ENCODE peak calls at places on chromosomes 3 and 15, in seven cellular contexts. B, U, P, Q, R, M and J are unnamed samples.

GRCh38 chr15:69253156-69253555 is 45.6 kb upstream of the PAQR5 start:
- DNase-seq in B (no peak), U (no peak), P (no peak), Q (peak), R (no peak), M (peak), J (peak)

GRCh38 chr3:31223278-31223677 is 309.4 kb upstream of the STT3B start:
- DNase-seq in B (no peak), U (no peak), P (no peak), Q (no peak), R (no peak), M (no peak), J (no peak)

GRCh38 chr3:111519193-111519592 is 22.8 kb upstream of the CD96 start:
- DNase-seq in B (no peak), U (no peak), P (no peak), Q (no peak), R (no peak), M (no peak), J (no peak)

GRCh38 chr3:115325539-115325938 is 178.5 kb upstream of the ZBTB20 start:
- DNase-seq in B (peak), U (no peak), P (no peak), Q (no peak), R (no peak), M (peak), J (no peak)

GRCh38 chr15:66882251-66883020 is 180.4 kb downstream of the SMAD6 start:
- DNase-seq in B (no peak), U (peak), P (no peak), Q (no peak), R (no peak), M (peak), J (peak)

GRCh38 chr3:6860911-6861330 is at the start of gene GRM7:
- DNase-seq in B (no peak), U (no peak), P (no peak), Q (no peak), R (no peak), M (no peak), J (no peak)

GRCh38 chr15:45714501-45715488 is 80.0 kb downstream of the SQOR start:
- DNase-seq in B (peak), U (peak), P (peak), Q (peak), R (peak), M (peak), J (no peak)

GRCh38 chr15:62798536-62798935 is 244.0 kb upstream of the TPM1 start:
- DNase-seq in B (no peak), U (no peak), P (no peak), Q (no peak), R (no peak), M (no peak), J (no peak)

GRCh38 chr3:105791919-105792786 is 76.7 kb downstream of the CBLB start:
- DNase-seq in B (no peak), U (peak), P (no peak), Q (peak), R (no peak), M (peak), J (no peak)

GRCh38 chr3:195616681-195617080 is 32.9 kb upstream of the APOD start:
- DNase-seq in B (no peak), U (no peak), P (no peak), Q (no peak), R (no peak), M (no peak), J (no peak)

GRCh38 chr3:38551026-38551832 is 55.1 kb downstream of the EXOG start:
- DNase-seq in B (no peak), U (no peak), P (no peak), Q (no peak), R (no peak), M (no peak), J (no peak)

GRCh38 chr3:66747251-66747650 is 246.4 kb upstream of the LRIG1 start:
- DNase-seq in B (no peak), U (no peak), P (no peak), Q (no peak), R (no peak), M (no peak), J (no peak)

GRCh38 chr15:68620721-68621528 is 42.1 kb downstream of the CORO2B start:
- DNase-seq in B (no peak), U (peak), P (no peak), Q (peak), R (no peak), M (peak), J (no peak)

GRCh38 chr3:3368336-3368735 is 188.8 kb upstream of the CRBN start:
- DNase-seq in B (no peak), U (no peak), P (no peak), Q (no peak), R (no peak), M (no peak), J (no peak)

GRCh38 chr15:25783607-25784131 is 79.5 kb downstream of the ATP10A start:
- DNase-seq in B (no peak), U (no peak), P (peak), Q (no peak), R (peak), M (no peak), J (no peak)

GRCh38 chr3:50602675-50603191 is 8.8 kb downstream of the CISH start:
- DNase-seq in B (no peak), U (peak), P (no peak), Q (no peak), R (no peak), M (no peak), J (peak)

GRCh38 chr3:122100591-122101491 is 45.7 kb downstream of the CD86 start:
- DNase-seq in B (no peak), U (no peak), P (no peak), Q (no peak), R (peak), M (peak), J (no peak)

GRCh38 chr3:64291345-64291744 is 66.1 kb upstream of the PRICKLE2 start:
- DNase-seq in B (peak), U (peak), P (no peak), Q (peak), R (no peak), M (peak), J (peak)

GRCh38 chr15:36133686-36134085 is 445.7 kb upstream of the CDIN1 start:
- DNase-seq in B (no peak), U (no peak), P (no peak), Q (no peak), R (no peak), M (no peak), J (no peak)

GRCh38 chr15:34109775-34110663 is 8.1 kb downstream of the PGBD4 start:
- DNase-seq in B (peak), U (no peak), P (no peak), Q (no peak), R (no peak), M (peak), J (peak)

GRCh38 chr15:52117549-52117948 is 5.0 kb upstream of the BCL2L10 start:
- DNase-seq in B (no peak), U (no peak), P (no peak), Q (no peak), R (no peak), M (no peak), J (no peak)

GRCh38 chr3:134377896-134378295 is 3.6 kb upstream of the AMOTL2 start:
- DNase-seq in B (no peak), U (no peak), P (no peak), Q (no peak), R (no peak), M (no peak), J (no peak)

GRCh38 chr15:53457479-53457878 is 302.0 kb downstream of the WDR72 start:
- DNase-seq in B (no peak), U (no peak), P (no peak), Q (no peak), R (no peak), M (no peak), J (no peak)

GRCh38 chr3:106811376-106811775 is 565.9 kb upstream of the CCDC54 start:
- DNase-seq in B (no peak), U (no peak), P (no peak), Q (no peak), R (no peak), M (peak), J (no peak)

GRCh38 chr3:149269687-149270086 is 48.1 kb upstream of the CP start:
- DNase-seq in B (no peak), U (no peak), P (no peak), Q (no peak), R (no peak), M (no peak), J (no peak)

GRCh38 chr3:107524214-107525100 is 1.7 kb downstream of the BBX start:
- DNase-seq in B (peak), U (peak), P (peak), Q (no peak), R (peak), M (peak), J (peak)

GRCh38 chr3:23663246-23663645 is 142.5 kb upstream of the UBE2E1 start:
- DNase-seq in B (no peak), U (no peak), P (no peak), Q (no peak), R (no peak), M (no peak), J (no peak)

GRCh38 chr3:16182183-16182582 is 7.7 kb downstream of the GALNT15 start:
- DNase-seq in B (no peak), U (no peak), P (no peak), Q (no peak), R (no peak), M (no peak), J (no peak)

GRCh38 chr3:166362698-166363097 is 525.5 kb upstream of the BCHE start:
- DNase-seq in B (no peak), U (no peak), P (no peak), Q (no peak), R (no peak), M (no peak), J (no peak)

GRCh38 chr15:78709263-78709882 is 68.4 kb upstream of the CHRNB4 start:
- DNase-seq in B (peak), U (peak), P (peak), Q (no peak), R (peak), M (no peak), J (peak)